ENCODE peak calls at places on chromosomes 5 and 9, in six cellular contexts. One of them, this sample, is unnamed.

GRCh38 chr9:128689293-128689770 is 310 bp downstream of the SET start:
- DNase-seq in fibroblast of lung: no peak
- DNase-seq in tibial artery: peak
- DNase-seq in substantia nigra: no peak
- DNase-seq in naive thymus-derived CD4-positive, alpha-beta T cell: no peak
- DNase-seq in left ventricle myocardium inferior: peak
- DNase-seq in this sample: peak

GRCh38 chr9:5582835-5583195 is 46.1 kb upstream of the RIC1 start:
- DNase-seq in fibroblast of lung: peak
- DNase-seq in tibial artery: peak
- DNase-seq in substantia nigra: no peak
- DNase-seq in naive thymus-derived CD4-positive, alpha-beta T cell: peak
- DNase-seq in left ventricle myocardium inferior: peak
- DNase-seq in this sample: no peak

GRCh38 chr5:86909461-86909881 is 291.7 kb downstream of the COX7C start:
- DNase-seq in fibroblast of lung: peak
- DNase-seq in tibial artery: no peak
- DNase-seq in substantia nigra: no peak
- DNase-seq in naive thymus-derived CD4-positive, alpha-beta T cell: no peak
- DNase-seq in left ventricle myocardium inferior: no peak
- DNase-seq in this sample: no peak

GRCh38 chr5:131587541-131587940 is 47.5 kb downstream of the RAPGEF6 start:
- DNase-seq in fibroblast of lung: peak
- DNase-seq in tibial artery: no peak
- DNase-seq in substantia nigra: no peak
- DNase-seq in naive thymus-derived CD4-positive, alpha-beta T cell: no peak
- DNase-seq in left ventricle myocardium inferior: no peak
- DNase-seq in this sample: no peak

GRCh38 chr9:135509458-135509857 is 9.0 kb downstream of the MRPS2 start:
- DNase-seq in fibroblast of lung: no peak
- DNase-seq in tibial artery: no peak
- DNase-seq in substantia nigra: no peak
- DNase-seq in naive thymus-derived CD4-positive, alpha-beta T cell: no peak
- DNase-seq in left ventricle myocardium inferior: no peak
- DNase-seq in this sample: no peak

GRCh38 chr9:2132484-2133082 is 117.4 kb downstream of the SMARCA2 start:
- DNase-seq in fibroblast of lung: peak
- DNase-seq in tibial artery: no peak
- DNase-seq in substantia nigra: no peak
- DNase-seq in naive thymus-derived CD4-positive, alpha-beta T cell: peak
- DNase-seq in left ventricle myocardium inferior: no peak
- DNase-seq in this sample: no peak

GRCh38 chr5:59299006-59299405 is 594.5 kb downstream of the PDE4D start:
- DNase-seq in fibroblast of lung: peak
- DNase-seq in tibial artery: no peak
- DNase-seq in substantia nigra: no peak
- DNase-seq in naive thymus-derived CD4-positive, alpha-beta T cell: no peak
- DNase-seq in left ventricle myocardium inferior: no peak
- DNase-seq in this sample: no peak

GRCh38 chr5:35036536-35036935 is 11.2 kb downstream of the AGXT2 start:
- DNase-seq in fibroblast of lung: no peak
- DNase-seq in tibial artery: no peak
- DNase-seq in substantia nigra: no peak
- DNase-seq in naive thymus-derived CD4-positive, alpha-beta T cell: no peak
- DNase-seq in left ventricle myocardium inferior: no peak
- DNase-seq in this sample: no peak

GRCh38 chr5:19987594-19988345 is at the start of gene CDH18:
- DNase-seq in fibroblast of lung: peak
- DNase-seq in tibial artery: peak
- DNase-seq in substantia nigra: peak
- DNase-seq in naive thymus-derived CD4-positive, alpha-beta T cell: no peak
- DNase-seq in left ventricle myocardium inferior: peak
- DNase-seq in this sample: peak

GRCh38 chr9:136795027-136795402 is 1.1 kb upstream of the CCDC183 start:
- DNase-seq in fibroblast of lung: no peak
- DNase-seq in tibial artery: no peak
- DNase-seq in substantia nigra: no peak
- DNase-seq in naive thymus-derived CD4-positive, alpha-beta T cell: no peak
- DNase-seq in left ventricle myocardium inferior: peak
- DNase-seq in this sample: no peak

GRCh38 chr5:172102913-172103629 is 85.0 kb downstream of the STK10 start:
- DNase-seq in fibroblast of lung: peak
- DNase-seq in tibial artery: no peak
- DNase-seq in substantia nigra: no peak
- DNase-seq in naive thymus-derived CD4-positive, alpha-beta T cell: no peak
- DNase-seq in left ventricle myocardium inferior: peak
- DNase-seq in this sample: no peak

GRCh38 chr9:137146527-137146918 is 7.6 kb downstream of the GRIN1 start:
- DNase-seq in fibroblast of lung: no peak
- DNase-seq in tibial artery: no peak
- DNase-seq in substantia nigra: no peak
- DNase-seq in naive thymus-derived CD4-positive, alpha-beta T cell: no peak
- DNase-seq in left ventricle myocardium inferior: no peak
- DNase-seq in this sample: no peak

GRCh38 chr5:142283304-142283703 is 41.5 kb downstream of the SPRY4 start:
- DNase-seq in fibroblast of lung: no peak
- DNase-seq in tibial artery: no peak
- DNase-seq in substantia nigra: no peak
- DNase-seq in naive thymus-derived CD4-positive, alpha-beta T cell: no peak
- DNase-seq in left ventricle myocardium inferior: no peak
- DNase-seq in this sample: no peak

GRCh38 chr5:142281012-142281374 is 43.8 kb downstream of the SPRY4 start:
- DNase-seq in fibroblast of lung: no peak
- DNase-seq in tibial artery: no peak
- DNase-seq in substantia nigra: no peak
- DNase-seq in naive thymus-derived CD4-positive, alpha-beta T cell: no peak
- DNase-seq in left ventricle myocardium inferior: peak
- DNase-seq in this sample: no peak

GRCh38 chr5:142277796-142278195 is 47.0 kb downstream of the SPRY4 start:
- DNase-seq in fibroblast of lung: no peak
- DNase-seq in tibial artery: no peak
- DNase-seq in substantia nigra: no peak
- DNase-seq in naive thymus-derived CD4-positive, alpha-beta T cell: no peak
- DNase-seq in left ventricle myocardium inferior: no peak
- DNase-seq in this sample: no peak

GRCh38 chr5:142281966-142282365 is 42.9 kb downstream of the SPRY4 start:
- DNase-seq in fibroblast of lung: no peak
- DNase-seq in tibial artery: no peak
- DNase-seq in substantia nigra: no peak
- DNase-seq in naive thymus-derived CD4-positive, alpha-beta T cell: no peak
- DNase-seq in left ventricle myocardium inferior: no peak
- DNase-seq in this sample: no peak

GRCh38 chr5:142280066-142281011 is 44.5 kb downstream of the SPRY4 start:
- DNase-seq in fibroblast of lung: peak
- DNase-seq in tibial artery: peak
- DNase-seq in substantia nigra: no peak
- DNase-seq in naive thymus-derived CD4-positive, alpha-beta T cell: no peak
- DNase-seq in left ventricle myocardium inferior: peak
- DNase-seq in this sample: no peak
- H3K27ac ChIP-seq in fibroblast of lung: peak
- H3K27ac ChIP-seq in tibial artery: peak
- H3K27ac ChIP-seq in substantia nigra: no peak
- H3K27ac ChIP-seq in naive thymus-derived CD4-positive, alpha-beta T cell: no peak
- H3K27ac ChIP-seq in left ventricle myocardium inferior: peak
- H3K27ac ChIP-seq in this sample: peak

GRCh38 chr5:95644351-95645042 is 2.1 kb upstream of the RFESD start:
- DNase-seq in fibroblast of lung: peak
- DNase-seq in tibial artery: no peak
- DNase-seq in substantia nigra: peak
- DNase-seq in naive thymus-derived CD4-positive, alpha-beta T cell: peak
- DNase-seq in left ventricle myocardium inferior: no peak
- DNase-seq in this sample: peak

GRCh38 chr5:95643152-95643551 is 3.4 kb upstream of the RFESD start:
- DNase-seq in fibroblast of lung: no peak
- DNase-seq in tibial artery: no peak
- DNase-seq in substantia nigra: no peak
- DNase-seq in naive thymus-derived CD4-positive, alpha-beta T cell: no peak
- DNase-seq in left ventricle myocardium inferior: no peak
- DNase-seq in this sample: no peak

GRCh38 chr5:95641803-95642220 is 4.8 kb upstream of the RFESD start:
- DNase-seq in fibroblast of lung: peak
- DNase-seq in tibial artery: peak
- DNase-seq in substantia nigra: no peak
- DNase-seq in naive thymus-derived CD4-positive, alpha-beta T cell: no peak
- DNase-seq in left ventricle myocardium inferior: no peak
- DNase-seq in this sample: no peak

DNA sequence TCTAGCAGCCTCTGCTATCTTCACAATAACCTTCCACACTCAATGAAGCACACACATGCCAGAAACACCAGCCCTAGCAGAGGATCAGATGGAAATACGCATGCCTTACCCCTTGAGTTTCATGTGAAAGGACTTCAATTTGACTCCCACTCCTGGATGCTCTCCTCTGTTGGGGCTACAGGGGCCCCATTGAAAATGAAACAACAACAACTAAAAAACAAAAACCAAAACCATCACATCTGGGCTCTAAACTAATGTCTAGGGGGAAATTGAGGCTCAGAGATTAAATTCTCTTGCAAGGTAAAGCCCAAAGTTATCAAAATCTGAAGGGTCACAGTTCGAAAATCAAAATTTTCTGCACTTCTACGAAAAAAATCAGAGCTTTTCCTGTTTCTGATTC is 7.9 kb upstream of the RFESD start:
- DNase-seq in fibroblast of lung: no peak
- DNase-seq in tibial artery: no peak
- DNase-seq in substantia nigra: no peak
- DNase-seq in naive thymus-derived CD4-positive, alpha-beta T cell: no peak
- DNase-seq in left ventricle myocardium inferior: no peak
- DNase-seq in this sample: no peak
- H3K27ac ChIP-seq in fibroblast of lung: no peak
- H3K27ac ChIP-seq in tibial artery: no peak
- H3K27ac ChIP-seq in substantia nigra: no peak
- H3K27ac ChIP-seq in naive thymus-derived CD4-positive, alpha-beta T cell: no peak
- H3K27ac ChIP-seq in left ventricle myocardium inferior: no peak
- H3K27ac ChIP-seq in this sample: no peak

GRCh38 chr5:139132515-139132914 is 65.7 kb downstream of the SIL1 start:
- DNase-seq in fibroblast of lung: no peak
- DNase-seq in tibial artery: peak
- DNase-seq in substantia nigra: no peak
- DNase-seq in naive thymus-derived CD4-positive, alpha-beta T cell: no peak
- DNase-seq in left ventricle myocardium inferior: no peak
- DNase-seq in this sample: no peak
- H3K27ac ChIP-seq in fibroblast of lung: no peak
- H3K27ac ChIP-seq in tibial artery: peak
- H3K27ac ChIP-seq in substantia nigra: peak
- H3K27ac ChIP-seq in naive thymus-derived CD4-positive, alpha-beta T cell: no peak
- H3K27ac ChIP-seq in left ventricle myocardium inferior: peak
- H3K27ac ChIP-seq in this sample: peak

DNA sequence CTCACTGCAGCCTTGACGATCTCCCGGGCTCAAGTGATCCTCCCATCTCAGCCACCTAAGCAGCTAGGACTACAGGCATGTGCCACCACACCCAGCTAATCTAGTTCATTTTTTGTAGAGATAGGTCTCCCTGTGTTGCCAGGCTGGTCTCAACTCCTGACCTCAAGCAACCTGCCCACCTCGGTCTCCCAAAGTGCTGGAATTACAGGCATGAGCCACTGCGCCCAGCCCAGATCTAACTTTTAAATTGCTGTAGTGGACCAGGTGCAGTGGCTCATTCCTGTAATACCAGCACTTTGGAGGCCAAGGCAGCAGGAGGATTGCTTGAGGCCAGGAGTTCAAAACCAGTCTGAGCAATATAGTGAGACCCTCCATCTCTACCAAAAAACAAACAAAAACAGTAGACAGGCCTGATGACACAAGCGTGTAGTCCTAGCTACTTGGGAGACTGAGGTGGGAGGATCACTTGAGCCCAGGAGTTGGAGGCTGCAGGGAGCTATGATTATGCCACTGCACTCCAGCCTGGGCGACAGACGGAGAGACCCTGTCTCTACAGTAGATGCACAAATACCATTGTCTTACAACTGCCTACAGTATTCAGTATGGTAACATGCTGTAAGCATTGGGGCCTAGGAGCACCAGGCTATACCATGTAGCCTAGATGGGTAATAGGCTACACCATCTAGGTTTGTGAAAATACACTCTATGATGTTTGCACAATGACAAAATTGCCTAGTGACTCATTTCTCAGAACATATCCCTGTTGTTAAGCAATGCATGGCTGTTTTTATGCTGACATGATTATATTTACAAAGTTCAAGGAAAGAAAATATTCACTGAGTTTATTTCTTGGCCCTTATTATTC is 1.5 kb upstream of the SIT1 start:
- DNase-seq in fibroblast of lung: no peak
- DNase-seq in tibial artery: peak
- DNase-seq in substantia nigra: no peak
- DNase-seq in naive thymus-derived CD4-positive, alpha-beta T cell: no peak
- DNase-seq in left ventricle myocardium inferior: no peak
- DNase-seq in this sample: no peak
- H3K27ac ChIP-seq in fibroblast of lung: no peak
- H3K27ac ChIP-seq in tibial artery: no peak
- H3K27ac ChIP-seq in substantia nigra: no peak
- H3K27ac ChIP-seq in naive thymus-derived CD4-positive, alpha-beta T cell: peak
- H3K27ac ChIP-seq in left ventricle myocardium inferior: no peak
- H3K27ac ChIP-seq in this sample: no peak

GRCh38 chr9:3526903-3527652 is 1.3 kb upstream of the RFX3 start:
- DNase-seq in fibroblast of lung: no peak
- DNase-seq in tibial artery: peak
- DNase-seq in substantia nigra: peak
- DNase-seq in naive thymus-derived CD4-positive, alpha-beta T cell: peak
- DNase-seq in left ventricle myocardium inferior: no peak
- DNase-seq in this sample: no peak

GRCh38 chr9:3526166-3526902 is 533 bp upstream of the RFX3 start:
- DNase-seq in fibroblast of lung: peak
- DNase-seq in tibial artery: peak
- DNase-seq in substantia nigra: peak
- DNase-seq in naive thymus-derived CD4-positive, alpha-beta T cell: peak
- DNase-seq in left ventricle myocardium inferior: peak
- DNase-seq in this sample: peak

GRCh38 chr9:3527653-3527960 is 1.8 kb upstream of the RFX3 start:
- DNase-seq in fibroblast of lung: no peak
- DNase-seq in tibial artery: no peak
- DNase-seq in substantia nigra: no peak
- DNase-seq in naive thymus-derived CD4-positive, alpha-beta T cell: peak
- DNase-seq in left ventricle myocardium inferior: no peak
- DNase-seq in this sample: no peak

GRCh38 chr9:3525836-3526165 is at the start of gene RFX3:
- DNase-seq in fibroblast of lung: peak
- DNase-seq in tibial artery: peak
- DNase-seq in substantia nigra: peak
- DNase-seq in naive thymus-derived CD4-positive, alpha-beta T cell: peak
- DNase-seq in left ventricle myocardium inferior: peak
- DNase-seq in this sample: peak

DNA sequence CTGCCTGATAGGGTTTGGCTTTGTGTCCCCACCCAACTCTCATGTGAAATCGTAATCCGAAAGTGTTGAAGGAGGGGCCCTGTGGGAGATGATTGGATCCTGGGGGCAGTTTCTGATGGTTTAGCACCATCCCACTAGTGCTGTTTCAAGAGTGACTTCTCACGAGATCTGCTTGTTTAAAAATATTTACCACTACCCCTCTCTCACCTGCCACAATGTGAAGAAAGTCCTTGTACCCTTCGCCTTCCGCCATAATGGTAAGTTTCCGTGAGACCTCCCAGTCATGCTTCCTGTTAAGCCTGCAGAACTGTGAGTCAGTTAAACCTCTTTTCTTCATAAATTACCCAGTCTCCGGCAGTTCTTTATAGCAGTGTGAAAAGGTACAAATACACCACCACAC is 2.7 kb upstream of the RFX3 start:
- DNase-seq in fibroblast of lung: no peak
- DNase-seq in tibial artery: no peak
- DNase-seq in substantia nigra: no peak
- DNase-seq in naive thymus-derived CD4-positive, alpha-beta T cell: peak
- DNase-seq in left ventricle myocardium inferior: no peak
- DNase-seq in this sample: no peak
- H3K27ac ChIP-seq in fibroblast of lung: no peak
- H3K27ac ChIP-seq in tibial artery: no peak
- H3K27ac ChIP-seq in substantia nigra: no peak
- H3K27ac ChIP-seq in naive thymus-derived CD4-positive, alpha-beta T cell: peak
- H3K27ac ChIP-seq in left ventricle myocardium inferior: no peak
- H3K27ac ChIP-seq in this sample: no peak

GRCh38 chr9:26260238-26260637 is 582.0 kb upstream of the TUSC1 start:
- DNase-seq in fibroblast of lung: peak
- DNase-seq in tibial artery: no peak
- DNase-seq in substantia nigra: no peak
- DNase-seq in naive thymus-derived CD4-positive, alpha-beta T cell: no peak
- DNase-seq in left ventricle myocardium inferior: no peak
- DNase-seq in this sample: no peak
- H3K27ac ChIP-seq in fibroblast of lung: no peak
- H3K27ac ChIP-seq in tibial artery: no peak
- H3K27ac ChIP-seq in substantia nigra: no peak
- H3K27ac ChIP-seq in naive thymus-derived CD4-positive, alpha-beta T cell: no peak
- H3K27ac ChIP-seq in left ventricle myocardium inferior: no peak
- H3K27ac ChIP-seq in this sample: no peak

This sample was measured in dorsolateral prefrontal cortex.